ENCODE peak calls at places on chromosomes 4 and X, in four cellular contexts. One of them, this sample, is unnamed. For H3K79me1, the result is how much of the 10 kb centered on the place peaks cover.

GRCh38 chr4:128521634-128522253 is 234.1 kb upstream of the PGRMC2 start:
- DNase-seq in IMR-90: peak
- DNase-seq in neuronal stem cell: no peak
- DNase-seq in mesenchymal stem cell: peak
- DNase-seq in this sample: no peak

GRCh38 chr4:53055274-53055673 is 193.2 kb downstream of the RASL11B start:
- DNase-seq in IMR-90: peak
- DNase-seq in neuronal stem cell: no peak
- DNase-seq in mesenchymal stem cell: peak
- DNase-seq in this sample: no peak

GRCh38 chr4:174069848-174070330 is 213.6 kb downstream of the FBXO8 start:
- DNase-seq in IMR-90: no peak
- DNase-seq in neuronal stem cell: no peak
- DNase-seq in mesenchymal stem cell: peak
- DNase-seq in this sample: no peak

GRCh38 chrX:47664737-47665136 is 5.8 kb upstream of the UXT start:
- DNase-seq in IMR-90: peak
- DNase-seq in neuronal stem cell: no peak
- DNase-seq in mesenchymal stem cell: peak
- DNase-seq in this sample: no peak

GRCh38 chr4:188941524-188942109 is 802.4 kb downstream of the TRIML1 start:
- DNase-seq in IMR-90: peak
- DNase-seq in neuronal stem cell: no peak
- DNase-seq in mesenchymal stem cell: peak
- DNase-seq in this sample: no peak

GRCh38 chr4:6988016-6988715 is 55.0 kb upstream of the TADA2B start:
- DNase-seq in IMR-90: no peak
- DNase-seq in neuronal stem cell: no peak
- DNase-seq in mesenchymal stem cell: peak
- DNase-seq in this sample: no peak

GRCh38 chrX:45715787-45716186 is 515.1 kb upstream of the DIPK2B start:
- DNase-seq in IMR-90: peak
- DNase-seq in neuronal stem cell: no peak
- DNase-seq in mesenchymal stem cell: no peak
- DNase-seq in this sample: no peak

GRCh38 chrX:81857192-81857591 is 655.3 kb downstream of the SH3BGRL start:
- DNase-seq in IMR-90: no peak
- DNase-seq in neuronal stem cell: no peak
- DNase-seq in mesenchymal stem cell: no peak
- DNase-seq in this sample: no peak

GRCh38 chr4:2427383-2428334 is 8.9 kb downstream of the CFAP99 start:
- DNase-seq in IMR-90: no peak
- DNase-seq in neuronal stem cell: no peak
- DNase-seq in mesenchymal stem cell: no peak
- DNase-seq in this sample: peak

GRCh38 chr4:176150283-176150682 is 45.1 kb downstream of the SPATA4 start:
- DNase-seq in IMR-90: peak
- DNase-seq in neuronal stem cell: no peak
- DNase-seq in mesenchymal stem cell: peak
- DNase-seq in this sample: no peak

GRCh38 chr4:158566860-158567259 is 45.2 kb downstream of the RXFP1 start:
- DNase-seq in IMR-90: no peak
- DNase-seq in neuronal stem cell: no peak
- DNase-seq in mesenchymal stem cell: no peak
- DNase-seq in this sample: no peak

GRCh38 chr4:112168719-112169500 is 23.7 kb downstream of the FAM241A start:
- DNase-seq in IMR-90: no peak
- DNase-seq in neuronal stem cell: no peak
- DNase-seq in mesenchymal stem cell: no peak
- DNase-seq in this sample: no peak

GRCh38 chr4:25246680-25247611 is 13.1 kb downstream of the PI4K2B start:
- DNase-seq in IMR-90: no peak
- DNase-seq in neuronal stem cell: no peak
- DNase-seq in mesenchymal stem cell: no peak
- DNase-seq in this sample: no peak

GRCh38 chr4:1489639-1489995 is 83.4 kb upstream of the NKX1-1 start:
- DNase-seq in IMR-90: no peak
- DNase-seq in neuronal stem cell: no peak
- DNase-seq in mesenchymal stem cell: no peak
- DNase-seq in this sample: no peak

GRCh38 chrX:67544281-67544680 is 460 bp downstream of the AR start:
- DNase-seq in IMR-90: no peak
- DNase-seq in neuronal stem cell: peak
- DNase-seq in mesenchymal stem cell: peak
- DNase-seq in this sample: peak

DNA sequence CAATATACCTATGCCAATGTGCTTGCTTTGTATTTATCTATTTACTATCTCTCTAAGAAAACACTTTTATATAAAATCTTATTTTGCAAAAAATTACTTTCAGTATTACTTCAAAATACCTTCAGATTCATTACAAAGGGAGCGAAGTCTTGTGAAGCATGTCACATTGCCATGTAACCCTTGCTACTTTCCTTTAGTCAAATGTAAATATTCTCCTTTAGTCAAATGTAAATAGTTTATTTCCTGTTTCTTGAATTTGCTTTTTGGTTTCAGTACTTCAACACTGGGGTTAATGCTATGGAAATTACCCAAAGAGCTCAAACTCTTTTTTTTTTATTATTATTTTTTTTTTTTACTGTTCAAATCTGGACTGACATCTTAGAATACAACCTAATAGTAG is 383.3 kb downstream of the GRXCR1 start:
- DNase-seq in IMR-90: no peak
- DNase-seq in neuronal stem cell: no peak
- DNase-seq in mesenchymal stem cell: no peak
- DNase-seq in this sample: no peak
- H3K23ac ChIP-seq in IMR-90: no peak
- H3K23ac ChIP-seq in neuronal stem cell: no peak
- H3K23ac ChIP-seq in mesenchymal stem cell: no peak
- H3K23ac ChIP-seq in this sample: no peak

GRCh38 chrX:92247076-92247475 is 467.9 kb downstream of the PCDH11X start:
- DNase-seq in IMR-90: peak
- DNase-seq in neuronal stem cell: no peak
- DNase-seq in mesenchymal stem cell: peak
- DNase-seq in this sample: no peak

GRCh38 chrX:92249125-92249524 is 469.9 kb downstream of the PCDH11X start:
- DNase-seq in IMR-90: no peak
- DNase-seq in neuronal stem cell: no peak
- DNase-seq in mesenchymal stem cell: no peak
- DNase-seq in this sample: no peak
- H3K4me2 ChIP-seq in IMR-90: no peak
- H3K4me2 ChIP-seq in neuronal stem cell: no peak
- H3K4me2 ChIP-seq in mesenchymal stem cell: no peak
- H3K4me2 ChIP-seq in this sample: no peak

GRCh38 chr4:5874811-5875465 is 17.9 kb downstream of the CRMP1 start:
- DNase-seq in IMR-90: peak
- DNase-seq in neuronal stem cell: no peak
- DNase-seq in mesenchymal stem cell: no peak
- DNase-seq in this sample: peak

GRCh38 chr4:5883916-5884315 is 9.0 kb downstream of the CRMP1 start:
- DNase-seq in IMR-90: no peak
- DNase-seq in neuronal stem cell: no peak
- DNase-seq in mesenchymal stem cell: peak
- DNase-seq in this sample: no peak

GRCh38 chr4:5882947-5883346 is 9.9 kb downstream of the CRMP1 start:
- DNase-seq in IMR-90: no peak
- DNase-seq in neuronal stem cell: no peak
- DNase-seq in mesenchymal stem cell: no peak
- DNase-seq in this sample: no peak

GRCh38 chr4:5881340-5881739 is 11.5 kb downstream of the CRMP1 start:
- DNase-seq in IMR-90: peak
- DNase-seq in neuronal stem cell: no peak
- DNase-seq in mesenchymal stem cell: no peak
- DNase-seq in this sample: no peak

GRCh38 chr4:5878359-5878758 is 14.5 kb downstream of the CRMP1 start:
- DNase-seq in IMR-90: no peak
- DNase-seq in neuronal stem cell: no peak
- DNase-seq in mesenchymal stem cell: no peak
- DNase-seq in this sample: no peak
- H3K79me1 ChIP-seq in IMR-90: under half
- H3K79me1 ChIP-seq in neuronal stem cell: under half
- H3K79me1 ChIP-seq in mesenchymal stem cell: under half
- H3K79me1 ChIP-seq in this sample: under half

GRCh38 chr4:26478330-26478729 is 12.0 kb downstream of the CCKAR start:
- DNase-seq in IMR-90: no peak
- DNase-seq in neuronal stem cell: no peak
- DNase-seq in mesenchymal stem cell: no peak
- DNase-seq in this sample: no peak
- H3K23ac ChIP-seq in IMR-90: no peak
- H3K23ac ChIP-seq in neuronal stem cell: no peak
- H3K23ac ChIP-seq in mesenchymal stem cell: no peak
- H3K23ac ChIP-seq in this sample: no peak

This sample was measured in H9.